ENCODE peak calls at places on chromosomes 5 and 9, in seven cellular contexts. I is stromal cell of bone marrow; G is left cardiac atrium; A is activated T-helper 1 cell treated with Interleukin-2 at 50 U/mL for 16 hours; Z is activated gamma-delta T cell treated with Interleukin-2 at 50 U/mL for 16 hours; X is hypothalamus; D is naive thymus-derived CD8-positive, alpha-beta T cell. K is an unnamed sample.

GRCh38 chr9:83570359-83570758 is 32.2 kb upstream of the FRMD3 start:
- DNase-seq in I (peak; percentile 72), G (no peak), A (no peak), Z (no peak), X (no peak), D (no peak), K (no peak)

GRCh38 chr9:23934291-23934690 is 108.3 kb upstream of the ELAVL2 start:
- DNase-seq in I (no peak), G (no peak), A (no peak), Z (no peak), X (no peak), D (no peak), K (no peak)

GRCh38 chr9:3768698-3769458 is 243.1 kb upstream of the RFX3 start:
- DNase-seq in I (peak; percentile 77), G (peak; percentile 23), A (no peak), Z (no peak), X (no peak), D (no peak), K (no peak)

GRCh38 chr9:136343121-136343883 is 16.0 kb downstream of the GPSM1 start:
- DNase-seq in I (no peak), G (no peak), A (no peak), Z (no peak), X (no peak), D (no peak), K (no peak)

GRCh38 chr5:16726538-16726946 is 109.7 kb upstream of the RETREG1 start:
- DNase-seq in I (no peak), G (no peak), A (no peak), Z (no peak), X (no peak), D (peak; percentile 30), K (no peak)

GRCh38 chr5:4159681-4160080 is 564.0 kb downstream of the IRX1 start:
- DNase-seq in I (no peak), G (no peak), A (no peak), Z (no peak), X (no peak), D (no peak), K (no peak)

GRCh38 chr9:135139366-135139965 is 52.0 kb downstream of the OLFM1 start:
- DNase-seq in I (no peak), G (no peak), A (no peak), Z (no peak), X (no peak), D (no peak), K (no peak)

GRCh38 chr9:137390553-137391410 is 32.2 kb downstream of the EXD3 start:
- DNase-seq in I (no peak), G (no peak), A (no peak), Z (no peak), X (no peak), D (no peak), K (peak; percentile 15)

GRCh38 chr5:83724001-83724400 is 3.3 kb upstream of the HAPLN1 start:
- DNase-seq in I (no peak), G (no peak), A (no peak), Z (no peak), X (no peak), D (no peak), K (no peak)

K was measured in NCI-H1417 treated with DMSO at 0.1 percent for 48 hours.